ENCODE peak calls at places on chromosomes 5 and 9, in six cellular contexts. O is upper lobe of right lung, X is endothelial cell of umbilical vein, G is PC-3, J is right atrium auricular region, C is endothelial cell. S is an unnamed sample.

GRCh38 chr9:113626735-113627495 is 163.4 kb downstream of the RGS3 start:
- DNase-seq in O (peak; percentile 42), X (no peak), G (no peak), J (no peak), C (no peak), S (no peak)

GRCh38 chr9:121424024-121424432 is 54.0 kb upstream of the STOM start:
- DNase-seq in O (no peak), X (no peak), G (no peak), J (no peak), C (no peak), S (peak; percentile 21)

GRCh38 chr5:78133423-78133822 is 161.1 kb downstream of the AP3B1 start:
- DNase-seq in O (no peak), X (no peak), G (no peak), J (no peak), C (no peak), S (no peak)

GRCh38 chr9:87198716-87199115 is 251.4 kb upstream of the GAS1 start:
- DNase-seq in O (no peak), X (no peak), G (no peak), J (no peak), C (no peak), S (peak; percentile 5)

GRCh38 chr9:93261735-93262523 is 78.0 kb downstream of the WNK2 start:
- DNase-seq in O (peak; percentile 46), X (no peak), G (no peak), J (peak; percentile 55), C (no peak), S (no peak)

GRCh38 chr9:2943016-2943415 is 99.1 kb upstream of the PUM3 start:
- DNase-seq in O (no peak), X (no peak), G (no peak), J (no peak), C (no peak), S (no peak)

GRCh38 chr9:93652604-93653592 is 76.5 kb downstream of the PHF2 start:
- DNase-seq in O (peak; percentile 46), X (no peak), G (no peak), J (no peak), C (no peak), S (no peak)

GRCh38 chr5:118791986-118792734 is 196.2 kb downstream of the DTWD2 start:
- DNase-seq in O (no peak), X (peak; percentile 66), G (peak; percentile 65), J (peak; percentile 62), C (peak; percentile 33), S (peak; percentile 62)

GRCh38 chr9:27385606-27386005 is 88.7 kb upstream of the EQTN start:
- DNase-seq in O (peak; percentile 69), X (no peak), G (no peak), J (no peak), C (no peak), S (peak; percentile 47)

GRCh38 chr5:5705010-5705409 is 282.5 kb downstream of the ICE1 start:
- DNase-seq in O (no peak), X (no peak), G (no peak), J (no peak), C (no peak), S (peak; percentile 8)

GRCh38 chr9:130352081-130352480 is 86.5 kb downstream of the HMCN2 start:
- DNase-seq in O (no peak), X (no peak), G (peak; percentile 85), J (no peak), C (no peak), S (peak; percentile 78)

GRCh38 chr5:56607551-56607950 is 207.8 kb upstream of the MAP3K1 start:
- DNase-seq in O (no peak), X (no peak), G (no peak), J (no peak), C (no peak), S (peak; percentile 71)

GRCh38 chr5:80761176-80761575 is 106.4 kb upstream of the DHFR start:
- DNase-seq in O (no peak), X (no peak), G (peak; percentile 2), J (no peak), C (no peak), S (no peak)

GRCh38 chr9:91089405-91090131 is 272.1 kb downstream of the AUH start:
- DNase-seq in O (no peak), X (peak; percentile 41), G (peak; percentile 64), J (no peak), C (no peak), S (peak; percentile 58)

GRCh38 chr5:54742417-54742889 is 224.9 kb downstream of the SNX18 start:
- DNase-seq in O (no peak), X (peak; percentile 55), G (peak; percentile 79), J (no peak), C (peak; percentile 14), S (peak; percentile 91)

GRCh38 chr5:122788996-122789395 is 14.1 kb downstream of the SNX2 start:
- DNase-seq in O (no peak), X (no peak), G (no peak), J (no peak), C (no peak), S (no peak)

GRCh38 chr5:167940911-167941310 is 350.5 kb upstream of the WWC1 start:
- DNase-seq in O (no peak), X (no peak), G (no peak), J (no peak), C (no peak), S (no peak)

GRCh38 chr9:77897292-77897691 is 134.3 kb downstream of the GNAQ start:
- DNase-seq in O (no peak), X (peak; percentile 24), G (peak; percentile 8), J (no peak), C (no peak), S (no peak)

GRCh38 chr9:69412741-69413150 is 87.7 kb downstream of the ENTREP1 start:
- DNase-seq in O (peak; percentile 80), X (peak; percentile 74), G (peak; percentile 43), J (peak; percentile 75), C (peak; percentile 80), S (peak; percentile 20)

GRCh38 chr9:130188860-130189481 is 16.8 kb downstream of the NCS1 start:
- DNase-seq in O (no peak), X (no peak), G (no peak), J (no peak), C (no peak), S (no peak)

GRCh38 chr5:116176124-116176523 is 91.3 kb downstream of the COMMD10 start:
- DNase-seq in O (no peak), X (no peak), G (peak; percentile 14), J (no peak), C (no peak), S (peak; percentile 45)

GRCh38 chr9:95030920-95031662 is 286.4 kb downstream of the FANCC start:
- DNase-seq in O (no peak), X (no peak), G (no peak), J (no peak), C (no peak), S (no peak)

GRCh38 chr9:81266674-81267073 is 422.7 kb downstream of the TLE1 start:
- DNase-seq in O (no peak), X (no peak), G (peak; percentile 64), J (no peak), C (no peak), S (peak; percentile 97)

GRCh38 chr5:162929104-162929503 is 508.3 kb upstream of the CCNG1 start:
- DNase-seq in O (no peak), X (no peak), G (no peak), J (no peak), C (no peak), S (no peak)

GRCh38 chr9:32136700-32137339 is 247.6 kb upstream of the ACO1 start:
- DNase-seq in O (no peak), X (no peak), G (no peak), J (no peak), C (no peak), S (peak; percentile 20)

GRCh38 chr9:8899541-8899940 is 1100.0 kb upstream of the DMAC1 start:
- DNase-seq in O (no peak), X (no peak), G (no peak), J (no peak), C (no peak), S (peak; percentile 77)

GRCh38 chr9:8890695-8891094 is 1091.1 kb upstream of the DMAC1 start:
- DNase-seq in O (no peak), X (no peak), G (no peak), J (no peak), C (no peak), S (no peak)

GRCh38 chr9:8895498-8896224 is 1096.1 kb upstream of the DMAC1 start:
- DNase-seq in O (no peak), X (peak; percentile 47), G (no peak), J (no peak), C (peak; percentile 6), S (peak; percentile 55)
- TF ChIP-seq CTCF in O (peak; percentile 55), X (peak; percentile 26), G (no peak), J (peak; percentile 51), C (peak; percentile 64), S (peak; percentile 58)

DNA sequence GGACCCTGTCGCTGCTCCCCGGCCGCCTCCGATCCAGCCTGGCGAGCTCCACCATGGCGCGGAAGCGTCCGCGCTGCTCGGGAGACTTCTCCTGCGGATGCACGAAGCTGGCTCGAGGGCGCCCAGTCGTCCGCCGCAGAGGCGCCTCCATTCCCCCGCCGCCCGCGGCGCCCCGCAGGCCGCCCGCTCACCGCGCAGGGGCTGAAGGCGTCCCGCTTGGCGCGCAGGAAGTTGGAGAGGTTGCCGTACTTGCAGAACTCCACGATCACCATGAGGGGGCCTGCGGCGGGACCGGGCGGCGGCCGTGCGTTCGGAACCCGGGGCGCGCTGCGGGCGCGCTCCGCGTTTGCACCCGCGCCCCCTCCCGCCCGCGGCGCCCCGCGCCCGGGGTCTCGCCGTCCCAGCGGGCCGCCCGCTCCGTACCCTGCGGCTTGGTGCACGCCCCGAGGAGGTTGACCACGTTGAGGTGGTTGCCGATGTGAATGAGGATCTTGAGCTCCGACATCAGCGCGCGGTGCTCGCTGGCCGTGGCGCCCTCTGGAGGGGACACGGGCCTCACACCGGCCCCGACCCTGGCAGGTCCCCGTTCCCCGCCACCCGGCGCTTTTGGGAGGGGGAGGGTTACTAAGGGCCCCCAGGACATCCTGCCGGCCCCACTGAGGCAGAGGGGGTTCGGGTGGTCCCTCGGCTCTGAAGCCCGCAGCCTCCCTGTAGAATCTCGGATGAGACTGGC is 27.7 kb upstream of the SCGB3A1 start:
- DNase-seq in O (no peak), X (no peak), G (no peak), J (no peak), C (peak; percentile 52), S (no peak)
- TF ChIP-seq CTCF in O (peak; percentile 17), X (no peak), G (peak; percentile 52), J (no peak), C (no peak), S (peak; percentile 27)

GRCh38 chr9:37623267-37623666 is 27.5 kb upstream of the FRMPD1 start:
- DNase-seq in O (no peak), X (no peak), G (no peak), J (no peak), C (no peak), S (no peak)
- TF ChIP-seq CTCF in O (no peak), X (no peak), G (no peak), J (no peak), C (no peak), S (no peak)

DNA sequence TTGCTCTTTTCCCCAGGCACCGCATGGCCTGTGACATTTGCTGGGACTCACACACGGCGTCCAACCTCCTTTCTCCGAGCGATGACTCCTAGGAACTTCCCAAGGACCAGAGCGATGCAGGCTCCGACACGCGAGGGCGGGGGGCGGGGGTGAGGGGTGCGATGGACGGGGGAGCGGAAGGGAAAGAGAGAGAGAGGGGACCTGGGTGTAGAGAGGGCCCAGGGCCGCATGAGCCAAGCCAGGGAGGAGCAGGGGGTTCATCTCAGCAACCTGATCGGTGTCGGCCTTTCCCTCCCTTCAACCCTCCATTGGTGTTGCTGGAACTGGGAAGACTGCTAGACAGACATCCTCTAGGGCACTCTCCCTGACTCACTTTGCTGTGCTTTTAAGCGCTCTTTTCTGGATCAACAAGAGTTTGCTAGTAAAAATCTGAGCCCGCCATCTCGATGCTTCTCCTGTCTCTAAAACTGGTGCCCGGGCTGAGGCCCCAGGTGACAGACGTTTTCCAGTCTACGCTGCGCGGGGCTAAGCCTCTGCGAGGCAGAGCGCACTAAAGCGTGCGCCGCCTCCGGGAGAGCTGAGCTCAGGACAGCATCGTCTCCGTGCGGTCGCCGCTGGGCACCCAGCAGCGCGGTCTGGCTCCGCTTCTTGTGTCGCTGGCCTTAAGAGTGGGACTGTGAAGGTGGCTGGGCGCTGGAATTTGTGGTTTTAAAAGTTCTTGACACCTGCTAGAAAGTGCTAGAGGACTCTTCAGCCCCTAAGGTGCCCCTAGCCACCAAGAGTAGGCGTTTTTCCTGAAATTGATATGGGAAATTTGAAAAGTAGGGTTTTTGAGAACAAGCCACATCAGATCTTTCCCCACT is 1.0 kb upstream of the TSLP start:
- DNase-seq in O (peak; percentile 71), X (peak; percentile 33), G (no peak), J (no peak), C (peak; percentile 50), S (no peak)
- TF ChIP-seq CTCF in O (no peak), X (no peak), G (no peak), J (no peak), C (no peak), S (peak; percentile 24)

S was measured in bronchial epithelial cell.